ENCODE peak calls at places on chromosome 19, in five cellular contexts. L, S, I, U and E are unnamed samples. For H3F3A and H3K4me1, the result is how much of the 10 kb centered on the place peaks cover.

GRCh38 chr19:38911388-38912004 is 490 bp downstream of the CCER2 start:
- DNase-seq in L (no peak), S (no peak), I (no peak), U (no peak), E (no peak)

GRCh38 chr19:40523322-40524047 is 53.2 kb upstream of the SHKBP1 start:
- DNase-seq in L (peak), U (peak), I (peak), S (peak), E (peak)

GRCh38 chr19:16359074-16359473 is 34.4 kb downstream of the KLF2 start:
- DNase-seq in S (no peak), U (no peak), L (no peak), I (no peak), E (no peak)

GRCh38 chr19:55778331-55778730 is 9.4 kb downstream of the RFPL4AL1 start:
- DNase-seq in L (no peak), S (no peak), I (no peak), U (no peak), E (no peak)

GRCh38 chr19:31226536-31226935 is 122.7 kb downstream of the TSHZ3 start:
- DNase-seq in L (no peak), I (no peak), U (no peak), S (no peak), E (no peak)

GRCh38 chr19:23287620-23288019 is 37.4 kb upstream of the ZNF724 start:
- DNase-seq in L (peak), U (no peak), S (no peak), I (no peak), E (no peak)

GRCh38 chr19:18322318-18322758 is 538 bp downstream of the LSM4 start:
- DNase-seq in I (peak), S (no peak), U (peak), L (peak), E (peak)

GRCh38 chr19:28511655-28512054 is 701.3 kb downstream of the UQCRFS1 start:
- DNase-seq in U (no peak), S (no peak), L (no peak), I (no peak), E (no peak)

GRCh38 chr19:18300930-18301717 is 19.7 kb upstream of the JUND start:
- DNase-seq in L (no peak), U (no peak), S (peak), I (no peak), E (no peak)

GRCh38 chr19:10763828-10764339 is 46.0 kb downstream of the DNM2 start:
- DNase-seq in S (no peak), L (no peak), I (no peak), U (no peak), E (no peak)

GRCh38 chr19:32040246-32040645 is 305.2 kb upstream of the ZNF507 start:
- DNase-seq in I (no peak), U (no peak), S (no peak), L (no peak), E (no peak)

GRCh38 chr19:12085074-12085818 is 20.7 kb downstream of the ZNF844 start:
- DNase-seq in U (no peak), I (no peak), S (no peak), L (no peak), E (no peak)

GRCh38 chr19:43634516-43634876 is 5.2 kb downstream of the CADM4 start:
- DNase-seq in S (no peak), U (no peak), I (no peak), L (peak), E (peak)

GRCh38 chr19:55486971-55487883 is 1.0 kb upstream of the SSC5D start:
- DNase-seq in L (no peak), S (peak), U (peak), I (no peak), E (peak)

GRCh38 chr19:28446511-28446910 is 766.4 kb downstream of the UQCRFS1 start:
- DNase-seq in U (no peak), L (peak), S (no peak), I (no peak), E (no peak)

GRCh38 chr19:14476663-14477401 is 1.7 kb upstream of the PTGER1 start:
- DNase-seq in L (no peak), S (peak), U (peak), I (no peak), E (no peak)

GRCh38 chr19:10593820-10594637 is 6.9 kb upstream of the AP1M2 start:
- DNase-seq in L (no peak), I (peak), U (no peak), S (peak), E (no peak)

GRCh38 chr19:38834590-38834989 is 3.0 kb upstream of the ECH1 start:
- DNase-seq in L (peak), S (no peak), U (no peak), I (no peak), E (no peak)

DNA sequence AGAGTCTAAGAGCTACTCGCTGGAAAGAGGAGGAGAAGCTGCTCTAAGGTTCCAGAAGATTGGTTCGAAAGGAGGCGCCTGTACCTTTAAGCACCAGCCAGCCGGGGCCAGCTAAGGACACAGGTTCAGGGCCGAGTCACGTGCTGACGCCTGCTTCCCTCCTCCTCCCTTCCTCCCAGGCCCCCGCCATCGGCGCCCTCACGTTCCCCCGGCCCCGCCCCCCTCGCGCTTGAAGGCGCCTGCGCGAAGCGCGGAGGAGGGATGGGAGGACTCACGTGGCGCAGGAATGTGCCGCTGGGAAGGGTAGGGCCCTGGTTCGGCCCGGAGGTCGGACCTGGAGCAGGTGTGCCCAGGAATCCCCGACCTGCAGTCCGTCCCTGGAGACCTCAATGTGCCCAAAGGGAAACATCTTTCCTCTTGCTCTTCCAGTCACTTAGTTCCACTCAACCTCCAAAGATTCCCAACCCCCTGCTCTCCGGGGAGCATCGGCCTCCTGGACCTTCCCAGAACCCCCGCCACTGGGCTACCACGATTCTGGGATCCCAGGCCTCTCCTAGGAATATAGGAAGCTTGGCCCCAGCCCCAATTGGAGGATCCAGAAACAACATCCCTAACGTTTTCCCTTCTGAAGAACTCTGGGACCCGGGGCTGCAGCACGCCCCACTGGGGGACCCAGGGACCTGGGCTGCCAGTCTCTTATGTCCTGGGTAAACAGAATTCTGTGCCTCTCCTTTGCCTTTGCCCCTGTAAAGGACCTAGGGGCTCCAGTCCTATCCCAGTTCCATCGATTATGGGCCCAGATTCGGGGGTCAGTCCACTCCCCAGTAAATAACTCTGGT is 2.5 kb downstream of the DBP start:
- DNase-seq in S (peak), L (peak), I (peak), U (peak), E (peak)
- TF ChIP-seq CTCF in S (no peak), L (no peak), I (no peak), U (no peak), E (no peak)

DNA sequence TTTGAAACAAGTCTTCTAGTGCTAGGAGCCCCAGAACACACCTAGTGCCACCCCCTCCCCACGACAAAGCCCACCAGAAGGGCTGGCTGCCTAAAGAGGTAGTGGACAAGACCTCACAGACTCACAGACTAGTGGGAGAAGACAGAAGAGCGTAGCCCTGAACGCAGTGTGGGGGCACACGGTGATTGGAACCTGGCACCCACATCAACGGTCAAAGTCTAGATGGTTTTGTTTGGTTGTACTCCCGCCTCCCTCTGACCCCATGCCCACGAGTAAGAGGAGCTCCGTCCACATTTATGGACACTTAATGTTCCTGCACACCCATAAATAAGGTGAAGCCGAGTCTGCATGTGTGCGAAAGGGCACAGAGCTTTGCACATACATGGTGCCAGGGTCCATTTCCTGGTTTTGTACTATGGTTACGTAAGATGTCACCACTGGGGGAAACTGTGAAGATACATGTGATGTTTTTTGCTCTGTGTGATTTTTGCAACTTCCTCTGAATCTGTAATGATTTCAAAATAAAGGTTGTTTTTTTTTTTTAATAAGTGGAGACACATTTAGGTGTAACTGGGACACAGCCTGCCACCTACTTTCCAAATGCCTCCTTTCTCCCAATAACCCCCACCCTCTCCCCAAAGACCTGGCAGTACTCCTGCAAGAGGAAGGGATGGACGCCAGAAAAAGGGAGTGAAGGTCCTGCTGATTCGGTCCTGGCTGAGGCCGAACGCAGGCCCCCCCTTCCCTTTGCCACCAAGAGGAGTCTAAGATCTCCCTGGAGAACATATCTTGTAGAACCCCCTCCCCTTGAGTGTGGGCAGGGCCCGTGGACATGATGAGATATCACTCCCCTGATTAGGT is 72.8 kb downstream of the GNG7 start:
- DNase-seq in U (no peak), S (no peak), L (no peak), I (no peak), E (no peak)
- H3F3A ChIP-seq in U (under half), S (under half), L (under half), I (under half), E (under half)

GRCh38 chr19:46487178-46487801 is 8.4 kb downstream of the PNMA8B start:
- DNase-seq in S (no peak), I (no peak), U (no peak), L (peak), E (no peak)
- H3K4me1 ChIP-seq in S (under half), I (under half), U (under half), L (under half), E (under half)

DNA sequence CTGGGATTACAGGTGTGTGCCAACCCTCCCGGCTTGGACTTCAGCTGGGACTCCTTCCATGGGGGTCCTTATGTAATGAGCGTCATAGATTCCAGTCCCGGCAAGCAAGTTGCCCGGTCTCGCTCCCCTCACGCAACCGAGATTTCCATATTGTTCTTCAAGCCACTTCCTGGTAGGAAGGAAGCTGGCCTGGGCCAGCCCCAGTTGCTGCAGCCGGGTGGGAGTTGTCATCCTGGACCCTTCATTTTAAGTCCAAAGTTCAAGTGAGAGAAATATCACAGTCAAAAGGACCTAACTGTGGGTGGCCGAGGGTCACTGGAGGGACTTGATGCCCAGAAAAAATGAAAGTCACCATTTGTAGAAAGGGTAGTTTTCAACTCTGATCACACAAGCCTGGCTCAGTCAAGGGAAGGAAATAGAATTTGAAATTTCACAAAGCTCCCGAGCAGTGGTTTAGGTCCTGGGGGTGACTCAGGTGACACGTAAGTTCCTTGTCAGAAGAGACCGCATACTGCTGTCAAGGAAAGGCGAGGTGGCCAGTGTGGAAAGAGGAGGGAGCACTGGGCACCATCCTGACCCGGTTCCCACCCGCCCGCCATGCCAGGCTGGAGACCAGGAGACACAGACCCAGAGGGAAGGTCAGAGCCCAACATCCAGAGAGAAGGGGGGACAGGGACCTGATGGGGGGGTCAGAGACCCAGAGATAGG is 5.3 kb downstream of the FGF21 start:
- DNase-seq in U (no peak), I (no peak), L (no peak), S (peak), E (no peak)
- TF ChIP-seq CTCF in U (no peak), I (no peak), L (no peak), S (no peak), E (no peak)

GRCh38 chr19:6276447-6276846 is 3.3 kb downstream of the MLLT1 start:
- DNase-seq in S (no peak), I (no peak), U (peak), L (no peak), E (no peak)

GRCh38 chr19:6278051-6278450 is 1.7 kb downstream of the MLLT1 start:
- DNase-seq in I (no peak), U (no peak), L (no peak), S (no peak), E (no peak)

GRCh38 chr19:6278740-6279619 is 795 bp downstream of the MLLT1 start:
- DNase-seq in S (no peak), L (no peak), U (no peak), I (peak), E (no peak)

GRCh38 chr19:6279620-6279930 is 200 bp downstream of the MLLT1 start:
- DNase-seq in U (no peak), L (no peak), I (no peak), S (no peak), E (no peak)

GRCh38 chr19:6279931-6280591 is at the start of gene MLLT1:
- DNase-seq in L (peak), U (peak), I (peak), S (peak), E (peak)
- H3F3A ChIP-seq in L (under half), U (under half), I (under half), S (under half), E (under half)

GRCh38 chr19:5627395-5627904 is 4.6 kb downstream of the SAFB start:
- DNase-seq in L (peak), S (no peak), I (no peak), U (no peak), E (peak)
- H3K4me1 ChIP-seq in L (under half), S (under half), I (under half), U (under half), E (under half)

GRCh38 chr19:49430678-49431329 is 5.6 kb downstream of the GFY start:
- DNase-seq in U (peak), I (no peak), S (no peak), L (no peak), E (peak)
- TF ChIP-seq CTCF in U (peak), I (peak), S (peak), L (peak), E (peak)

DNA sequence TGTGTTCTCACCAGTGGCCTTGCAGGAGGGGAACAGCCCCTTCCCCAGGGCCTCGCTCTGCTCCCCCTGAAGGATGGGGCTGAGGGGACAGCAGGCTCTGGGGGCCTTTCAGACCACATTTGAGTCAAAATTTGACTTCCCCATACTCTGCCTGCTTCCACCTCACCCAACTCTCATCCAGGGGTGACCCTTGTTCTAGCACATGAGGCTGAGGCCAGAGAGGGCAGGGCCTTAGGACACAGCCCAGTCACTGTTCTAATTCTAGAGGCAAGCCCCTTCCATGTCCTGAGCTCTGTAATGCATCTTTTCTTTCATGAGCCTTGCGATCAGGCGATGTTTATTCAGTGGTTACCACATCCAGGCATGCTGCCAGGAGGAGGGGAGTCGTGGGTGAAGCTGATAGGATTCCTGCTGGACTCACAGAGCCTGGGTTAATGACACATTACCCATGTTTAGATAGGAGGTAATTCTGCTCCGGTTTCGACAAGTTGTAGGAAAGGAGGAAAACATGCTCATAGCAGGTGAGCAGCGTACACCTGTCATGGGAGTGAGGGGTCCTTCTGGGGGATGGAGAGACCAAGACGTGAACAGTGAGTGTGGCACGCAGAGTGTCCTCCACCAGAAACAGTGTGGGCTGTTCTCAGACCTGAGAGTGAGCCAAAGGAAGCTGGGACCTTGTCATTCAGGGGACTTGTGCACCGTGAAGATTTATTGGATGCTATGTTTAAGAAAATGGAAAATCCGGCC is 9.3 kb downstream of the RPS9 start:
- DNase-seq in U (peak), I (no peak), L (no peak), S (peak), E (no peak)
- H3F3A ChIP-seq in U (half or more), I (half or more), L (under half), S (half or more), E (under half)